ENCODE peak calls at places on chromosome 13, in eight cellular contexts. One of them, this sample, is unnamed.

GRCh38 chr13:31101511-31102170 is 60.1 kb downstream of the HSPH1 start:
- DNase-seq in breast epithelium: no peak
- DNase-seq in NCI-H1105: no peak
- DNase-seq in T-helper 2 cell: no peak
- DNase-seq in stimulated activated naive CD8-positive, alpha-beta T cell treated with anti-CD3 and anti-CD28 coated beads, Interleukin-15, Interleukin-2, amounts not matched to agents 100 U/mL and 50 U/mL, for 24 hours: no peak
- DNase-seq in NCI-H748 treated with DMSO at 0.1 percent for 48 hours: no peak
- DNase-seq in kidney tubule cell: no peak
- DNase-seq in astrocyte of the spinal cord: no peak
- DNase-seq in this sample: no peak

GRCh38 chr13:79380943-79381445 is 25.1 kb downstream of the RBM26 start:
- DNase-seq in breast epithelium: no peak
- DNase-seq in NCI-H1105: no peak
- DNase-seq in T-helper 2 cell: no peak
- DNase-seq in stimulated activated naive CD8-positive, alpha-beta T cell treated with anti-CD3 and anti-CD28 coated beads, Interleukin-15, Interleukin-2, amounts not matched to agents 100 U/mL and 50 U/mL, for 24 hours: no peak
- DNase-seq in NCI-H748 treated with DMSO at 0.1 percent for 48 hours: no peak
- DNase-seq in kidney tubule cell: no peak
- DNase-seq in astrocyte of the spinal cord: no peak
- DNase-seq in this sample: no peak

GRCh38 chr13:104694397-104694796 is 1628.2 kb upstream of the SLC10A2 start:
- DNase-seq in breast epithelium: no peak
- DNase-seq in NCI-H1105: no peak
- DNase-seq in T-helper 2 cell: no peak
- DNase-seq in stimulated activated naive CD8-positive, alpha-beta T cell treated with anti-CD3 and anti-CD28 coated beads, Interleukin-15, Interleukin-2, amounts not matched to agents 100 U/mL and 50 U/mL, for 24 hours: no peak
- DNase-seq in NCI-H748 treated with DMSO at 0.1 percent for 48 hours: no peak
- DNase-seq in kidney tubule cell: no peak
- DNase-seq in astrocyte of the spinal cord: no peak
- DNase-seq in this sample: no peak

GRCh38 chr13:67996101-67996500 is 766.0 kb upstream of the PCDH9 start:
- DNase-seq in breast epithelium: no peak
- DNase-seq in NCI-H1105: no peak
- DNase-seq in T-helper 2 cell: no peak
- DNase-seq in stimulated activated naive CD8-positive, alpha-beta T cell treated with anti-CD3 and anti-CD28 coated beads, Interleukin-15, Interleukin-2, amounts not matched to agents 100 U/mL and 50 U/mL, for 24 hours: no peak
- DNase-seq in NCI-H748 treated with DMSO at 0.1 percent for 48 hours: no peak
- DNase-seq in kidney tubule cell: no peak
- DNase-seq in astrocyte of the spinal cord: no peak
- DNase-seq in this sample: no peak

GRCh38 chr13:79237981-79238380 is 168.1 kb downstream of the RBM26 start:
- DNase-seq in breast epithelium: no peak
- DNase-seq in NCI-H1105: no peak
- DNase-seq in T-helper 2 cell: no peak
- DNase-seq in stimulated activated naive CD8-positive, alpha-beta T cell treated with anti-CD3 and anti-CD28 coated beads, Interleukin-15, Interleukin-2, amounts not matched to agents 100 U/mL and 50 U/mL, for 24 hours: no peak
- DNase-seq in NCI-H748 treated with DMSO at 0.1 percent for 48 hours: no peak
- DNase-seq in kidney tubule cell: no peak
- DNase-seq in astrocyte of the spinal cord: no peak
- DNase-seq in this sample: peak; percentile 1

GRCh38 chr13:77338961-77339401 is 12.1 kb upstream of the MYCBP2 start:
- DNase-seq in breast epithelium: no peak
- DNase-seq in NCI-H1105: no peak
- DNase-seq in T-helper 2 cell: no peak
- DNase-seq in stimulated activated naive CD8-positive, alpha-beta T cell treated with anti-CD3 and anti-CD28 coated beads, Interleukin-15, Interleukin-2, amounts not matched to agents 100 U/mL and 50 U/mL, for 24 hours: no peak
- DNase-seq in NCI-H748 treated with DMSO at 0.1 percent for 48 hours: no peak
- DNase-seq in kidney tubule cell: no peak
- DNase-seq in astrocyte of the spinal cord: no peak
- DNase-seq in this sample: no peak

GRCh38 chr13:39407786-39408185 is 195.2 kb downstream of the LHFPL6 start:
- DNase-seq in breast epithelium: no peak
- DNase-seq in NCI-H1105: no peak
- DNase-seq in T-helper 2 cell: no peak
- DNase-seq in stimulated activated naive CD8-positive, alpha-beta T cell treated with anti-CD3 and anti-CD28 coated beads, Interleukin-15, Interleukin-2, amounts not matched to agents 100 U/mL and 50 U/mL, for 24 hours: no peak
- DNase-seq in NCI-H748 treated with DMSO at 0.1 percent for 48 hours: no peak
- DNase-seq in kidney tubule cell: no peak
- DNase-seq in astrocyte of the spinal cord: no peak
- DNase-seq in this sample: no peak

GRCh38 chr13:21079761-21080730 is 18.7 kb upstream of the LATS2 start:
- DNase-seq in breast epithelium: no peak
- DNase-seq in NCI-H1105: peak; percentile 24
- DNase-seq in T-helper 2 cell: no peak
- DNase-seq in stimulated activated naive CD8-positive, alpha-beta T cell treated with anti-CD3 and anti-CD28 coated beads, Interleukin-15, Interleukin-2, amounts not matched to agents 100 U/mL and 50 U/mL, for 24 hours: no peak
- DNase-seq in NCI-H748 treated with DMSO at 0.1 percent for 48 hours: no peak
- DNase-seq in kidney tubule cell: peak; percentile 95
- DNase-seq in astrocyte of the spinal cord: peak; percentile 88
- DNase-seq in this sample: peak; percentile 92

GRCh38 chr13:51814071-51814470 is 10.1 kb upstream of the DHRS12 start:
- DNase-seq in breast epithelium: no peak
- DNase-seq in NCI-H1105: no peak
- DNase-seq in T-helper 2 cell: no peak
- DNase-seq in stimulated activated naive CD8-positive, alpha-beta T cell treated with anti-CD3 and anti-CD28 coated beads, Interleukin-15, Interleukin-2, amounts not matched to agents 100 U/mL and 50 U/mL, for 24 hours: no peak
- DNase-seq in NCI-H748 treated with DMSO at 0.1 percent for 48 hours: no peak
- DNase-seq in kidney tubule cell: no peak
- DNase-seq in astrocyte of the spinal cord: no peak
- DNase-seq in this sample: no peak

GRCh38 chr13:73089216-73089615 is 30.4 kb downstream of the KLF5 start:
- DNase-seq in breast epithelium: no peak
- DNase-seq in NCI-H1105: no peak
- DNase-seq in T-helper 2 cell: no peak
- DNase-seq in stimulated activated naive CD8-positive, alpha-beta T cell treated with anti-CD3 and anti-CD28 coated beads, Interleukin-15, Interleukin-2, amounts not matched to agents 100 U/mL and 50 U/mL, for 24 hours: no peak
- DNase-seq in NCI-H748 treated with DMSO at 0.1 percent for 48 hours: no peak
- DNase-seq in kidney tubule cell: no peak
- DNase-seq in astrocyte of the spinal cord: no peak
- DNase-seq in this sample: no peak

GRCh38 chr13:77389617-77389984 is 62.7 kb upstream of the MYCBP2 start:
- DNase-seq in breast epithelium: no peak
- DNase-seq in NCI-H1105: no peak
- DNase-seq in T-helper 2 cell: no peak
- DNase-seq in stimulated activated naive CD8-positive, alpha-beta T cell treated with anti-CD3 and anti-CD28 coated beads, Interleukin-15, Interleukin-2, amounts not matched to agents 100 U/mL and 50 U/mL, for 24 hours: no peak
- DNase-seq in NCI-H748 treated with DMSO at 0.1 percent for 48 hours: no peak
- DNase-seq in kidney tubule cell: no peak
- DNase-seq in astrocyte of the spinal cord: no peak
- DNase-seq in this sample: no peak

GRCh38 chr13:93344048-93344447 is 117.4 kb downstream of the GPC6 start:
- DNase-seq in breast epithelium: no peak
- DNase-seq in NCI-H1105: no peak
- DNase-seq in T-helper 2 cell: no peak
- DNase-seq in stimulated activated naive CD8-positive, alpha-beta T cell treated with anti-CD3 and anti-CD28 coated beads, Interleukin-15, Interleukin-2, amounts not matched to agents 100 U/mL and 50 U/mL, for 24 hours: no peak
- DNase-seq in NCI-H748 treated with DMSO at 0.1 percent for 48 hours: no peak
- DNase-seq in kidney tubule cell: no peak
- DNase-seq in astrocyte of the spinal cord: no peak
- DNase-seq in this sample: no peak

GRCh38 chr13:98239156-98240076 is 62.3 kb upstream of the RNF113B start:
- DNase-seq in breast epithelium: no peak
- DNase-seq in NCI-H1105: no peak
- DNase-seq in T-helper 2 cell: no peak
- DNase-seq in stimulated activated naive CD8-positive, alpha-beta T cell treated with anti-CD3 and anti-CD28 coated beads, Interleukin-15, Interleukin-2, amounts not matched to agents 100 U/mL and 50 U/mL, for 24 hours: no peak
- DNase-seq in NCI-H748 treated with DMSO at 0.1 percent for 48 hours: peak; percentile 19
- DNase-seq in kidney tubule cell: peak; percentile 49
- DNase-seq in astrocyte of the spinal cord: no peak
- DNase-seq in this sample: no peak

This sample was measured in fibroblast of pulmonary artery.